ENCODE peak calls at places on chromosomes 5 and 9, in nine cellular contexts. One of them, this sample, is unnamed.

GRCh38 chr5:118752568-118752967 is 235.8 kb downstream of the DTWD2 start:
- DNase-seq in DMS 273 treated with DMSO at 0.1 percent for 48 hours: no peak
- DNase-seq in NCI-H526: no peak
- DNase-seq in adrenal gland: no peak
- DNase-seq in activated T-helper 2 cell treated with anti-CD3 and anti-CD28 coated beads, Interferon-gamma antibody, Interleukin-2, Interleukin-4, amounts not matched to agents 10 μg/mL and 5 μg/mL and 100 μg/mL, durations not matched to agents 14 hours and 24 hours and 36 hours: no peak
- DNase-seq in stimulated activated CD4-positive, alpha-beta T cell treated with anti-CD3 and anti-CD28 coated beads, Interleukin-4, amount 100 ng/mL, for 1 hour: no peak
- DNase-seq in tibial artery: no peak
- DNase-seq in GM10248: no peak
- DNase-seq in putamen: no peak
- DNase-seq in this sample: no peak

GRCh38 chr9:26262431-26262830 is 584.2 kb upstream of the TUSC1 start:
- DNase-seq in putamen: no peak
- DNase-seq in stimulated activated CD4-positive, alpha-beta T cell treated with anti-CD3 and anti-CD28 coated beads, Interleukin-4, amount 100 ng/mL, for 1 hour: no peak
- DNase-seq in DMS 273 treated with DMSO at 0.1 percent for 48 hours: no peak
- DNase-seq in tibial artery: no peak
- DNase-seq in GM10248: no peak
- DNase-seq in activated T-helper 2 cell treated with anti-CD3 and anti-CD28 coated beads, Interferon-gamma antibody, Interleukin-2, Interleukin-4, amounts not matched to agents 10 μg/mL and 5 μg/mL and 100 μg/mL, durations not matched to agents 14 hours and 24 hours and 36 hours: no peak
- DNase-seq in adrenal gland: no peak
- DNase-seq in NCI-H526: no peak
- DNase-seq in this sample: no peak

GRCh38 chr5:109743770-109744212 is 54.1 kb downstream of the MAN2A1 start:
- DNase-seq in activated T-helper 2 cell treated with anti-CD3 and anti-CD28 coated beads, Interferon-gamma antibody, Interleukin-2, Interleukin-4, amounts not matched to agents 10 μg/mL and 5 μg/mL and 100 μg/mL, durations not matched to agents 14 hours and 24 hours and 36 hours: no peak
- DNase-seq in stimulated activated CD4-positive, alpha-beta T cell treated with anti-CD3 and anti-CD28 coated beads, Interleukin-4, amount 100 ng/mL, for 1 hour: no peak
- DNase-seq in DMS 273 treated with DMSO at 0.1 percent for 48 hours: no peak
- DNase-seq in GM10248: no peak
- DNase-seq in NCI-H526: no peak
- DNase-seq in tibial artery: no peak
- DNase-seq in adrenal gland: peak
- DNase-seq in putamen: no peak
- DNase-seq in this sample: no peak

GRCh38 chr5:83357621-83358231 is 113.8 kb upstream of the VCAN start:
- DNase-seq in GM10248: peak
- DNase-seq in stimulated activated CD4-positive, alpha-beta T cell treated with anti-CD3 and anti-CD28 coated beads, Interleukin-4, amount 100 ng/mL, for 1 hour: no peak
- DNase-seq in NCI-H526: no peak
- DNase-seq in DMS 273 treated with DMSO at 0.1 percent for 48 hours: no peak
- DNase-seq in activated T-helper 2 cell treated with anti-CD3 and anti-CD28 coated beads, Interferon-gamma antibody, Interleukin-2, Interleukin-4, amounts not matched to agents 10 μg/mL and 5 μg/mL and 100 μg/mL, durations not matched to agents 14 hours and 24 hours and 36 hours: no peak
- DNase-seq in adrenal gland: no peak
- DNase-seq in putamen: no peak
- DNase-seq in tibial artery: no peak
- DNase-seq in this sample: no peak

GRCh38 chr5:92890841-92891244 is 690.2 kb downstream of the NR2F1-AS1 start:
- DNase-seq in adrenal gland: no peak
- DNase-seq in GM10248: no peak
- DNase-seq in activated T-helper 2 cell treated with anti-CD3 and anti-CD28 coated beads, Interferon-gamma antibody, Interleukin-2, Interleukin-4, amounts not matched to agents 10 μg/mL and 5 μg/mL and 100 μg/mL, durations not matched to agents 14 hours and 24 hours and 36 hours: no peak
- DNase-seq in tibial artery: no peak
- DNase-seq in DMS 273 treated with DMSO at 0.1 percent for 48 hours: no peak
- DNase-seq in putamen: no peak
- DNase-seq in stimulated activated CD4-positive, alpha-beta T cell treated with anti-CD3 and anti-CD28 coated beads, Interleukin-4, amount 100 ng/mL, for 1 hour: no peak
- DNase-seq in NCI-H526: no peak
- DNase-seq in this sample: no peak

GRCh38 chr5:143922718-143923117 is 110.8 kb downstream of the HMHB1 start:
- DNase-seq in DMS 273 treated with DMSO at 0.1 percent for 48 hours: no peak
- DNase-seq in GM10248: no peak
- DNase-seq in adrenal gland: no peak
- DNase-seq in activated T-helper 2 cell treated with anti-CD3 and anti-CD28 coated beads, Interferon-gamma antibody, Interleukin-2, Interleukin-4, amounts not matched to agents 10 μg/mL and 5 μg/mL and 100 μg/mL, durations not matched to agents 14 hours and 24 hours and 36 hours: no peak
- DNase-seq in stimulated activated CD4-positive, alpha-beta T cell treated with anti-CD3 and anti-CD28 coated beads, Interleukin-4, amount 100 ng/mL, for 1 hour: no peak
- DNase-seq in putamen: no peak
- DNase-seq in NCI-H526: no peak
- DNase-seq in tibial artery: peak
- DNase-seq in this sample: no peak

GRCh38 chr9:110875275-110875674 is 163.0 kb downstream of the LPAR1 start:
- DNase-seq in stimulated activated CD4-positive, alpha-beta T cell treated with anti-CD3 and anti-CD28 coated beads, Interleukin-4, amount 100 ng/mL, for 1 hour: no peak
- DNase-seq in putamen: peak
- DNase-seq in activated T-helper 2 cell treated with anti-CD3 and anti-CD28 coated beads, Interferon-gamma antibody, Interleukin-2, Interleukin-4, amounts not matched to agents 10 μg/mL and 5 μg/mL and 100 μg/mL, durations not matched to agents 14 hours and 24 hours and 36 hours: no peak
- DNase-seq in adrenal gland: peak
- DNase-seq in NCI-H526: no peak
- DNase-seq in DMS 273 treated with DMSO at 0.1 percent for 48 hours: no peak
- DNase-seq in tibial artery: peak
- DNase-seq in GM10248: peak
- DNase-seq in this sample: no peak

GRCh38 chr9:110687497-110687896 is 18.9 kb downstream of the MUSK start:
- DNase-seq in putamen: no peak
- DNase-seq in activated T-helper 2 cell treated with anti-CD3 and anti-CD28 coated beads, Interferon-gamma antibody, Interleukin-2, Interleukin-4, amounts not matched to agents 10 μg/mL and 5 μg/mL and 100 μg/mL, durations not matched to agents 14 hours and 24 hours and 36 hours: no peak
- DNase-seq in DMS 273 treated with DMSO at 0.1 percent for 48 hours: no peak
- DNase-seq in NCI-H526: no peak
- DNase-seq in adrenal gland: no peak
- DNase-seq in GM10248: no peak
- DNase-seq in tibial artery: no peak
- DNase-seq in stimulated activated CD4-positive, alpha-beta T cell treated with anti-CD3 and anti-CD28 coated beads, Interleukin-4, amount 100 ng/mL, for 1 hour: no peak
- DNase-seq in this sample: no peak

GRCh38 chr9:113998529-113999255 is 79.4 kb downstream of the AMBP start:
- DNase-seq in activated T-helper 2 cell treated with anti-CD3 and anti-CD28 coated beads, Interferon-gamma antibody, Interleukin-2, Interleukin-4, amounts not matched to agents 10 μg/mL and 5 μg/mL and 100 μg/mL, durations not matched to agents 14 hours and 24 hours and 36 hours: peak
- DNase-seq in stimulated activated CD4-positive, alpha-beta T cell treated with anti-CD3 and anti-CD28 coated beads, Interleukin-4, amount 100 ng/mL, for 1 hour: no peak
- DNase-seq in putamen: no peak
- DNase-seq in adrenal gland: no peak
- DNase-seq in DMS 273 treated with DMSO at 0.1 percent for 48 hours: no peak
- DNase-seq in tibial artery: no peak
- DNase-seq in NCI-H526: peak
- DNase-seq in GM10248: no peak
- DNase-seq in this sample: no peak

GRCh38 chr9:136551401-136552116 is 5.7 kb upstream of the NOTCH1 start:
- DNase-seq in stimulated activated CD4-positive, alpha-beta T cell treated with anti-CD3 and anti-CD28 coated beads, Interleukin-4, amount 100 ng/mL, for 1 hour: no peak
- DNase-seq in activated T-helper 2 cell treated with anti-CD3 and anti-CD28 coated beads, Interferon-gamma antibody, Interleukin-2, Interleukin-4, amounts not matched to agents 10 μg/mL and 5 μg/mL and 100 μg/mL, durations not matched to agents 14 hours and 24 hours and 36 hours: no peak
- DNase-seq in DMS 273 treated with DMSO at 0.1 percent for 48 hours: no peak
- DNase-seq in putamen: no peak
- DNase-seq in GM10248: peak
- DNase-seq in tibial artery: peak
- DNase-seq in NCI-H526: no peak
- DNase-seq in adrenal gland: peak
- DNase-seq in this sample: no peak

GRCh38 chr9:93137362-93137761 is 3.3 kb upstream of the NINJ1 start:
- DNase-seq in NCI-H526: no peak
- DNase-seq in adrenal gland: no peak
- DNase-seq in tibial artery: no peak
- DNase-seq in stimulated activated CD4-positive, alpha-beta T cell treated with anti-CD3 and anti-CD28 coated beads, Interleukin-4, amount 100 ng/mL, for 1 hour: no peak
- DNase-seq in putamen: no peak
- DNase-seq in DMS 273 treated with DMSO at 0.1 percent for 48 hours: no peak
- DNase-seq in activated T-helper 2 cell treated with anti-CD3 and anti-CD28 coated beads, Interferon-gamma antibody, Interleukin-2, Interleukin-4, amounts not matched to agents 10 μg/mL and 5 μg/mL and 100 μg/mL, durations not matched to agents 14 hours and 24 hours and 36 hours: no peak
- DNase-seq in GM10248: no peak
- DNase-seq in this sample: no peak

GRCh38 chr5:180396931-180397330 is 43.8 kb upstream of the GFPT2 start:
- DNase-seq in putamen: no peak
- DNase-seq in GM10248: peak
- DNase-seq in activated T-helper 2 cell treated with anti-CD3 and anti-CD28 coated beads, Interferon-gamma antibody, Interleukin-2, Interleukin-4, amounts not matched to agents 10 μg/mL and 5 μg/mL and 100 μg/mL, durations not matched to agents 14 hours and 24 hours and 36 hours: no peak
- DNase-seq in tibial artery: no peak
- DNase-seq in stimulated activated CD4-positive, alpha-beta T cell treated with anti-CD3 and anti-CD28 coated beads, Interleukin-4, amount 100 ng/mL, for 1 hour: no peak
- DNase-seq in DMS 273 treated with DMSO at 0.1 percent for 48 hours: no peak
- DNase-seq in adrenal gland: no peak
- DNase-seq in NCI-H526: no peak
- DNase-seq in this sample: no peak

GRCh38 chr5:132265336-132266030 is 8.0 kb downstream of the PDLIM4 start:
- DNase-seq in DMS 273 treated with DMSO at 0.1 percent for 48 hours: no peak
- DNase-seq in activated T-helper 2 cell treated with anti-CD3 and anti-CD28 coated beads, Interferon-gamma antibody, Interleukin-2, Interleukin-4, amounts not matched to agents 10 μg/mL and 5 μg/mL and 100 μg/mL, durations not matched to agents 14 hours and 24 hours and 36 hours: no peak
- DNase-seq in GM10248: peak
- DNase-seq in stimulated activated CD4-positive, alpha-beta T cell treated with anti-CD3 and anti-CD28 coated beads, Interleukin-4, amount 100 ng/mL, for 1 hour: no peak
- DNase-seq in adrenal gland: peak
- DNase-seq in NCI-H526: no peak
- DNase-seq in putamen: no peak
- DNase-seq in tibial artery: peak
- DNase-seq in this sample: no peak

GRCh38 chr5:33781286-33781685 is 110.5 kb downstream of the ADAMTS12 start:
- DNase-seq in putamen: no peak
- DNase-seq in DMS 273 treated with DMSO at 0.1 percent for 48 hours: no peak
- DNase-seq in NCI-H526: no peak
- DNase-seq in activated T-helper 2 cell treated with anti-CD3 and anti-CD28 coated beads, Interferon-gamma antibody, Interleukin-2, Interleukin-4, amounts not matched to agents 10 μg/mL and 5 μg/mL and 100 μg/mL, durations not matched to agents 14 hours and 24 hours and 36 hours: no peak
- DNase-seq in GM10248: no peak
- DNase-seq in tibial artery: no peak
- DNase-seq in adrenal gland: peak
- DNase-seq in stimulated activated CD4-positive, alpha-beta T cell treated with anti-CD3 and anti-CD28 coated beads, Interleukin-4, amount 100 ng/mL, for 1 hour: no peak
- DNase-seq in this sample: no peak